ENCODE peak calls at places on chromosome 7, in six cellular contexts. H, Z, G, X, F and V are unnamed samples.

GRCh38 chr7:108222236-108222892 is 92.2 kb upstream of the LAMB4 start:
- DNase-seq in H (peak), Z (peak), G (peak), X (no peak), F (no peak), V (no peak)

GRCh38 chr7:36820527-36821170 is 96.4 kb upstream of the AOAH start:
- DNase-seq in H (no peak), Z (no peak), G (no peak), X (no peak), F (no peak), V (no peak)

GRCh38 chr7:73351447-73352167 is 23.6 kb downstream of the FKBP6 start:
- DNase-seq in H (no peak), Z (peak), G (no peak), X (no peak), F (no peak), V (no peak)

GRCh38 chr7:142478479-142479220 is 220.8 kb upstream of the PRSS58 start:
- DNase-seq in H (peak), Z (peak), G (peak), X (peak), F (no peak), V (peak)

GRCh38 chr7:102289051-102289450 is 2.4 kb downstream of the SH2B2 start:
- DNase-seq in H (no peak), Z (no peak), G (no peak), X (no peak), F (no peak), V (no peak)

GRCh38 chr7:65239707-65240352 is 133.8 kb upstream of the ZNF92 start:
- DNase-seq in H (peak), Z (peak), G (peak), X (no peak), F (no peak), V (peak)

GRCh38 chr7:107857541-107857912 is 33.5 kb upstream of the DLD start:
- DNase-seq in H (no peak), Z (peak), G (peak), X (no peak), F (no peak), V (no peak)

GRCh38 chr7:73707045-73707631 is 12.3 kb downstream of the STX1A start:
- DNase-seq in H (peak), Z (no peak), G (no peak), X (no peak), F (no peak), V (no peak)

DNA sequence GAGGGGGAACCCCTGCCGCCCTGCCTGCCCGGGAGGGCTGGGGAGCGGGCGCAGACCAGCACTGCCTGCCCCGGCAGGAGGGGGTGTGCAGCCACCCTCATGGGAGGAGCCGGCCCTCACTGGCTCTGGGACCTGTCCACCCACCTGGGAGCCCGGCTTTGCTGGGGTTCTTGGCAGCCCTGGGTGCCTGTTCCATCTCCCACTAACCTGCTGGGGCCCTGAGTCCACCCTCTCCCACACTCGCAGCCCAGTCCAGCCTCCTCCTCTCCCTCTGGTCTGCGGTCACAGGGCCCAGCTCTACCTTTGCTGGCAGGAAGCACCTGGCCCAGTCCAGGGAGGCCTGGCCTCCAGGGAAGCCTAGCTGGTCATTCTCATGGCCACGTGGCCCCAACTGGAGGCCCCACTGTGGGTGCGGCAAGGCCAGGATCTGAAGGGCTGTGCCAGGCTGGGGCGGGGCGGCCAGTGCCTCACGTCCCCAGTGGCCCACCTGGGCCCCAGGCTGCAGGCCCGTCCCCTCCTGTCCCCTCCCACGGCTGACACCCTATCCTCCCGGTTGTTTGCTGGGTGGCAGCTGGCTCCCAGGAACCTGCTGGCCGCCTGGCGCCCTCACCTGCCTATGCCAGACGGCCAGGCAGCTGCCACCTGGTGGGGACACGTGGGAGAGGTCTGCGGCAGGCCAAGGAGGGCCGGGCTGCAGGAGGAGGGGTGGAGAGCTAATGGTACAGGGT is at the start of gene TMEM184A:
- DNase-seq in H (peak), Z (no peak), G (peak), X (peak), F (no peak), V (peak)
- TF ChIP-seq POLR2A in H (peak), Z (no peak), G (peak), X (no peak), F (no peak), V (no peak)

DNA sequence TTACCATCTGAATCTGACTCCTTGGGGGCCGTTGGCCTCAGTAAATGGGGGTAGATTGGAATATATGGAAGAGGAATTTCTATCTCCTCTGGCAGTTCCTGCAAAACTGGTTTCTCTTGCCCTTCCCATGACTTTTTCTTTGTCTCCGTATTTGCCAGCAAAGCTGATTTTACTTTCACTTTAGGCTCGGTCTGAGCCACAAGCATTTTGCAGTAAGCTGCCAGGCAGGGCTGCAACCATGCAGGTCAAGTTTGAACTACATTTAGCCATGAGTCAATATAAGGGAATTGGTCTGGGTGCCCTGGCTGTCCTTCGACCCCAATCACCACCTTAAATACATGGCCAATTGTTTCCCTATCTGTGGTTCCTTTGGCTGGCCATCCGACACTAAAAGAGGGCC is 104.3 kb downstream of the TRIM24 start:
- DNase-seq in H (no peak), Z (no peak), G (peak), X (no peak), F (no peak), V (peak)
- TF ChIP-seq MYC in H (no peak), Z (no peak), G (no peak), X (no peak), F (no peak), V (no peak)

GRCh38 chr7:29270979-29271658 is 76.5 kb downstream of the CHN2 start:
- DNase-seq in H (no peak), Z (no peak), G (peak), X (no peak), F (no peak), V (peak)
- TF ChIP-seq POLR2A in H (no peak), Z (no peak), G (no peak), X (no peak), F (no peak), V (no peak)

DNA sequence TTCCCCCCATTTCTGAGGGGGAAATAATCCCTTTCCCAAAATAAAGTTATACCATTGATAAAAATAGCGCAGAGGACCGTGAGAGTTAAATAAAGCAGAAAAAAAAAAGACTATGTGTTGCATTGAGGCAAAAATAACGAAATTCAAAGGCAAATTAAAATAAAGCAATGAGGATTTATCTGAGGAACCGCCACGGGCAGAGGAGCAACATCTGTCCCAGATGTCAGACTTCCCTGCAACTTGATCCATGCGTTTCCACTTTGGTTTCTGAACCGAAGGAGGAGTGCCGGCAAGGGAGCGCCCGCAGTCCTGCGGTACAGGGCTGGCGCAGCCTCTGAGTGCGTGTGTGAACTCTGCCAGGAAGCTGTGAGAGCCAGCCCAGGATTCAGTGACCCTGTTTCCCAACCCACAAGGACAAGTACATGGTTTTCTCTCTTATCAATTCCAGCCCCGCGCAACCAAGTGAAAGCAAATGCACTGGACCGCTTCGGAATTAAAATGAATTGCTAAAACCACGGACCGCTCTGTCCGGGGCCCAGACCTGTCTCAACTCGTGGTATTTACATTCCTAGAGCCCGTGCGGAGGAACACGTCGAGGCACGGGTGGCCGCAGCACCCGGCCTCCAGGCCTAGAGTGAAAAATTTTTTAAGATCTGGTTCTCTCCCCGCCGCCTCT is 291.7 kb upstream of the NFE2L3 start:
- DNase-seq in H (no peak), Z (peak), G (no peak), X (no peak), F (no peak), V (peak)
- TF ChIP-seq MYC in H (no peak), Z (no peak), G (no peak), X (no peak), F (no peak), V (no peak)

DNA sequence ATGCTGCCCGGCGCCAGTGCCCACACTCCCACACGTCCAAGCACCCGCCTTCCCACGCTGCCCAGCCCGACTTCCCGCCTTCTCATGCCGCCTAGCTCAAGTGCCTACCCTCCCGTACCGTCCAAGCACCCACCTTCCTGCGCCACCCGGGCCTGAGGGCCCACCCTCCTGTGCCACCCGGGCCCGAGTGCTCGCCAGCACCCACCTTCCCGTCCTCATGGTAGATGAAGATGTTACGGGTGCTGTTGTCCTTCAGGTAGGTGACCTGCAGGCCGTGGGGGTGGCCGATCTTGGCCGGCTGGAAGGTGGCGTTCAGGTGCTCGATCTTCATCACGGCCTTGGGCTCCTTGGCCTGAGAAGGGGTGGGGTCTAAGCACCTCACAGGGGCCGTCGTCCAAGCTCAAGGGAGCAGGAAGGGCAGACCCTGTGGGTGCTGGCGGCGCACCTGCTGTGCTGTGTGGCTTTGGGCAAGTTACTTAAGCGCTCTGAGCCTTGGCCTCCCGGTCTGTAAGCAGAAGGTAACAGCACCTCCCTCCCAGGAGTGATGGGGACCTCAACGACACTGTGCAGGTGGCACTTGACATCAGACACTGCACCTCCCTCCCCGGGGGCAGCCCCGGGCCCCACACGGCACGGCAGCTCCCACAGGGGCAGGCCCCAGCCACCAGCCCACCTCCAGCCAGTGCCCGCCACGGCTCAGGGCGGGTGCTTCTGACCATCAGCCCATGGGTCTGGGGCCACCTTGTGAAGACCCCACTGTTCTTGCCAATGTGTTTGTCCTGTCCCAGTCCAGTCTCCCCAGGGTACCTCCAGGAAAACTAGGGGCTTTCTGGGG is 27.8 kb downstream of the GET4 start:
- DNase-seq in H (no peak), Z (no peak), G (no peak), X (no peak), F (no peak), V (peak)
- TF ChIP-seq POLR2A in H (no peak), Z (no peak), G (no peak), X (no peak), F (no peak), V (no peak)

GRCh38 chr7:94350729-94351128 is 44.0 kb upstream of the COL1A2 start:
- DNase-seq in H (no peak), Z (no peak), G (no peak), X (no peak), F (no peak), V (no peak)
- TF ChIP-seq MYC in H (no peak), Z (no peak), G (no peak), X (no peak), F (no peak), V (no peak)